ENCODE peak calls at places on chromosome 10, in nine cellular contexts. J is hepatocyte, I is HCT116, F is neural progenitor cell, K is PC-3, H is GM23338, X is OCI-LY7, S is SK-N-SH, L is MM.1S. W is an unnamed sample.

GRCh38 chr10:63972949-63973827 is 452.0 kb downstream of the REEP3 start:
- DNase-seq in J (no peak), I (no peak), F (no peak), K (no peak), H (peak), X (no peak), S (no peak), L (no peak), W (no peak)

GRCh38 chr10:79286318-79286951 is 60.8 kb upstream of the PPIF start:
- DNase-seq in J (no peak), I (no peak), F (no peak), K (no peak), H (no peak), X (peak), S (peak), L (peak), W (peak)

GRCh38 chr10:132910186-132910880 is 32.0 kb downstream of the CFAP46 start:
- DNase-seq in J (no peak), I (no peak), F (no peak), K (no peak), H (no peak), X (no peak), S (no peak), L (no peak), W (no peak)

GRCh38 chr10:125691160-125691981 is 8.4 kb upstream of the TEX36 start:
- DNase-seq in J (no peak), I (no peak), F (no peak), K (peak), H (no peak), X (no peak), S (no peak), L (no peak), W (no peak)

GRCh38 chr10:98268694-98269386 is 846 bp upstream of the LOXL4 start:
- DNase-seq in J (no peak), I (no peak), F (peak), K (no peak), H (peak), X (no peak), S (no peak), L (no peak), W (no peak)

GRCh38 chr10:96690755-96691730 is 29.3 kb downstream of the PIK3AP1 start:
- DNase-seq in J (no peak), I (no peak), F (no peak), K (no peak), H (no peak), X (no peak), S (no peak), L (no peak), W (peak)

GRCh38 chr10:121058082-121058481 is 206.9 kb downstream of the WDR11 start:
- DNase-seq in J (no peak), I (no peak), F (no peak), K (no peak), H (no peak), X (no peak), S (no peak), L (no peak), W (no peak)

GRCh38 chr10:46240684-46241565 is 45.9 kb upstream of the ANTXRL start:
- DNase-seq in J (no peak), I (no peak), F (no peak), K (no peak), H (no peak), X (no peak), S (no peak), L (no peak), W (no peak)

GRCh38 chr10:12969951-12970350 is 31.6 kb downstream of the CCDC3 start:
- DNase-seq in J (no peak), I (no peak), F (no peak), K (no peak), H (no peak), X (no peak), S (no peak), L (no peak), W (no peak)

GRCh38 chr10:80498039-80498832 is 39.5 kb upstream of the SH2D4B start:
- DNase-seq in J (no peak), I (no peak), F (no peak), K (no peak), H (no peak), X (no peak), S (no peak), L (no peak), W (peak)

GRCh38 chr10:93333278-93333978 is 148.7 kb downstream of the MYOF start:
- DNase-seq in J (no peak), I (no peak), F (peak), K (peak), H (peak), X (no peak), S (no peak), L (no peak), W (no peak)

GRCh38 chr10:17290226-17290625 is 62.2 kb downstream of the VIM start:
- DNase-seq in J (no peak), I (peak), F (peak), K (peak), H (peak), X (peak), S (peak), L (no peak), W (peak)

GRCh38 chr10:72085166-72085565 is 3.2 kb downstream of the SPOCK2 start:
- DNase-seq in J (no peak), I (no peak), F (peak), K (no peak), H (no peak), X (no peak), S (no peak), L (no peak), W (no peak)

GRCh38 chr10:3401491-3401938 is 228.9 kb upstream of the PITRM1 start:
- DNase-seq in J (no peak), I (no peak), F (no peak), K (peak), H (no peak), X (no peak), S (no peak), L (no peak), W (peak)

GRCh38 chr10:21715531-21716195 is 181.6 kb downstream of the MLLT10 start:
- DNase-seq in J (no peak), I (peak), F (no peak), K (peak), H (no peak), X (no peak), S (no peak), L (no peak), W (peak)

GRCh38 chr10:11439523-11440053 is 171.9 kb downstream of the USP6NL start:
- DNase-seq in J (no peak), I (no peak), F (no peak), K (no peak), H (no peak), X (no peak), S (no peak), L (no peak), W (no peak)

GRCh38 chr10:75402486-75403143 is 1.1 kb upstream of the ZNF503 start:
- DNase-seq in J (peak), I (no peak), F (peak), K (peak), H (peak), X (no peak), S (peak), L (peak), W (peak)

GRCh38 chr10:129887986-129888783 is 75.9 kb downstream of the EBF3 start:
- DNase-seq in J (no peak), I (no peak), F (no peak), K (no peak), H (no peak), X (no peak), S (no peak), L (no peak), W (no peak)

GRCh38 chr10:50585921-50586739 is 37.6 kb downstream of the SGMS1 start:
- DNase-seq in J (peak), I (peak), F (no peak), K (peak), H (no peak), X (no peak), S (no peak), L (no peak), W (peak)

GRCh38 chr10:21746118-21746517 is 212.1 kb downstream of the MLLT10 start:
- DNase-seq in J (no peak), I (no peak), F (no peak), K (no peak), H (no peak), X (no peak), S (no peak), L (no peak), W (no peak)

GRCh38 chr10:88041243-88042161 is 178.1 kb downstream of the PTEN start:
- DNase-seq in J (peak), I (no peak), F (no peak), K (no peak), H (no peak), X (no peak), S (no peak), L (no peak), W (no peak)

GRCh38 chr10:124193309-124193696 is 99.9 kb upstream of the CHST15 start:
- DNase-seq in J (no peak), I (no peak), F (no peak), K (no peak), H (no peak), X (no peak), S (no peak), L (no peak), W (no peak)

GRCh38 chr10:130027716-130028464 is 63.8 kb upstream of the EBF3 start:
- DNase-seq in J (peak), I (no peak), F (no peak), K (peak), H (no peak), X (no peak), S (peak), L (no peak), W (peak)

GRCh38 chr10:124864421-124865193 is 63.0 kb downstream of the ABRAXAS2 start:
- DNase-seq in J (peak), I (peak), F (no peak), K (peak), H (no peak), X (no peak), S (no peak), L (no peak), W (peak)

GRCh38 chr10:49474901-49475300 is 64.0 kb downstream of the ERCC6 start:
- DNase-seq in J (no peak), I (no peak), F (no peak), K (peak), H (no peak), X (no peak), S (no peak), L (no peak), W (peak)

GRCh38 chr10:101310528-101311439 is 43.2 kb upstream of the BTRC start:
- DNase-seq in J (peak), I (no peak), F (peak), K (no peak), H (peak), X (no peak), S (peak), L (no peak), W (no peak)

GRCh38 chr10:110684800-110685446 is 40.8 kb downstream of the RBM20 start:
- DNase-seq in J (no peak), I (no peak), F (no peak), K (no peak), H (peak), X (no peak), S (no peak), L (no peak), W (peak)

GRCh38 chr10:48976208-48976607 is 36.6 kb upstream of the LRRC18 start:
- DNase-seq in J (peak), I (peak), F (peak), K (peak), H (peak), X (peak), S (peak), L (peak), W (peak)

GRCh38 chr10:82288461-82288881 is 413.5 kb downstream of the NRG3 start:
- DNase-seq in J (no peak), I (no peak), F (no peak), K (no peak), H (no peak), X (no peak), S (no peak), L (no peak), W (peak)
- TF ChIP-seq EZH2phosphoT487 in J (no peak), I (no peak), F (no peak), K (no peak), H (no peak), X (no peak), S (no peak), L (no peak), W (no peak)

DNA sequence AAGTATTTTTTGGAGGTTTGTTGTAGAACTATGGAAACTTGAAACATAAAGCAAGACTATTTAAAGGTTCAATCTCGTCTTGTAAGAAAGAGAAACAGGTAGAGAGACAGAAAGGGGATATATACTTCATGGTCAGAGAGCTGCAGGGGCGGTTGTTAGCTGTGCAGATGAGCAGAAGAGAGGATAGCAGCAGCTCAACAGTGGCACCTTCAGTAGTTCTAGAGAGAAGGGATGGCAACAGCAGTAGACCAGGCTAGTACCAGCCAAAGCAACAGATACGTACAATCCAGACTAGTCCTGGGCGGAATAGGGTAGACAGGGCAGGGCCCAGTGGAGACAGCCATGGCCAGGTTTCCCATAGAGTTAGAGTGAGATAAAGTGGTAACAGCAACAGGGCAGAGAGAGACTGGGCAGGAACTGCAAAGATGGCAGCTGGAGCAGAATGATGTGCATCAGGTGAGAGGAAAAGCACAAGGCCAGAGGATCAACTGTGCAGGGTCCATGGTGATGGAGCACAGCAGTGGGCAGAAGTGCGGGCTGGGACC is 145.2 kb downstream of the FRMD4A start:
- DNase-seq in J (no peak), I (peak), F (peak), K (peak), H (peak), X (peak), S (no peak), L (peak), W (peak)
- H2AFZ ChIP-seq in J (no peak), I (no peak), F (no peak), K (no peak), H (no peak), X (peak), S (no peak), L (peak), W (no peak)

DNA sequence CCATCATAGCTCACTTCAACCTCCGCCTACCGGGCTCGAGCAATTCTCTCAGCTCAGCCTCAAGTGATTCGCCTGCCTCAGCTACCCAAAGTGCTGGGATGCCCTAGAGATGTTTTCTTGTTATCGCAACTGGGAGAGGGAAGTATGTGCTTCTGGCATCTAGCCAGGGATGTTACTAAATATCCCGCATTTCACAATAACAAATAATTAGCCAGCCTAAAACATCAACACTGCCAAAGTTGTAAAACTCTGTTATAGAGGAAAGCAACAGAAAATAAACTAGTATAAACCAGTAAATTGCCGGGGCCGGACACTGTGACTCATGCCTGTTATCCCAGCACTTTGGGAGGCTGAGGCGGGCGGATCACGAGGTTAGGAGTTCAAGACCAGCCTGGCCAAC is 7.2 kb downstream of the INA start:
- DNase-seq in J (peak), I (no peak), F (no peak), K (peak), H (no peak), X (no peak), S (no peak), L (no peak), W (peak)
- TF ChIP-seq EZH2phosphoT487 in J (no peak), I (no peak), F (no peak), K (no peak), H (no peak), X (no peak), S (no peak), L (no peak), W (no peak)

GRCh38 chr10:62502995-62503613 is 128.9 kb downstream of the ZNF365 start:
- DNase-seq in J (no peak), I (no peak), F (no peak), K (peak), H (no peak), X (no peak), S (no peak), L (no peak), W (peak)
- H2AFZ ChIP-seq in J (no peak), I (no peak), F (no peak), K (no peak), H (no peak), X (no peak), S (no peak), L (no peak), W (no peak)

GRCh38 chr10:118973744-118974143 is 55.8 kb upstream of the NANOS1 start:
- DNase-seq in J (no peak), I (no peak), F (no peak), K (no peak), H (no peak), X (no peak), S (no peak), L (no peak), W (no peak)
- TF ChIP-seq EZH2phosphoT487 in J (no peak), I (no peak), F (no peak), K (no peak), H (no peak), X (no peak), S (no peak), L (no peak), W (no peak)

GRCh38 chr10:7686351-7687171 is 16.6 kb upstream of the ITIH2 start:
- DNase-seq in J (peak), I (no peak), F (no peak), K (no peak), H (no peak), X (no peak), S (no peak), L (no peak), W (no peak)
- H2AFZ ChIP-seq in J (no peak), I (peak), F (no peak), K (no peak), H (no peak), X (peak), S (no peak), L (peak), W (no peak)

DNA sequence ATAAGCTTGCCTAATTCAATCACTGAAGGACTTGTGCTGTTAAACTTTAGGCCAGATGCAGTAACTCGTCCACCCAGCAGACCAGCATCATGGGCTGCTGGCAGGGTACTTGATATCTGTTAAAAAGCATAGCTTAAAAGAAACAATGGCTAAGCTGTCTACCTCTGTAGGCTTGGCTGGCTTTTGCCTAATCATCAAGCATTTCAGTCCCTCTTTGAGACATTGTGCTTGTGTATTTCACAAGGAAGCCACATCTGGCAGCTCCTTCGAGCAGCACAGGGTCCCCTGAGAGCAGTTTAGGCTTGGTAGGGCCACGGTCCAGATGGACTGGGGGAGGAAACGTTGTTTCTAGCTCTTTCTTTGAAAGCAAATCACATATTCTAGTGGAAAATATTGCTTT is 281.0 kb upstream of the KIAA1217 start:
- DNase-seq in J (no peak), I (no peak), F (peak), K (no peak), H (no peak), X (no peak), S (no peak), L (no peak), W (no peak)
- TF ChIP-seq EZH2phosphoT487 in J (no peak), I (no peak), F (no peak), K (no peak), H (no peak), X (no peak), S (no peak), L (no peak), W (no peak)